ENCODE peak calls at places on chromosomes 2 and 18, in seven cellular contexts. L is pancreas; U is ACHN; M is chondrocyte; J is GDM1; Q is activated CD4-positive, alpha-beta memory T cell treated with anti-CD3 and anti-CD28 coated beads, Interleukin-2, amount 10 ng/mL, durations not matched to agents 7 days and 5 days; N is T-helper 2 cell. B is an unnamed sample.

GRCh38 chr2:20604957-20605381 is 45.9 kb downstream of the HS1BP3 start:
- DNase-seq in N (no peak), M (peak), L (no peak), J (no peak), Q (no peak), U (no peak), B (no peak)

GRCh38 chr2:168149431-168149830 is 98.0 kb downstream of the STK39 start:
- DNase-seq in J (no peak), U (no peak), M (no peak), L (no peak), N (no peak), Q (no peak), B (no peak)

GRCh38 chr18:48548404-48548771 is 9.6 kb downstream of the CTIF start:
- DNase-seq in Q (no peak), J (no peak), N (no peak), U (no peak), M (no peak), L (no peak), B (no peak)

GRCh38 chr2:74841663-74842062 is 7.7 kb downstream of the HK2 start:
- DNase-seq in M (no peak), J (no peak), Q (no peak), L (no peak), N (no peak), U (no peak), B (no peak)

GRCh38 chr2:241901018-241901380 is 31.5 kb downstream of the RTP5 start:
- DNase-seq in L (peak), Q (no peak), U (no peak), J (no peak), N (no peak), M (peak), B (no peak)

GRCh38 chr2:21443494-21444105 is 319.8 kb downstream of the TDRD15 start:
- DNase-seq in Q (no peak), M (no peak), L (no peak), N (no peak), U (no peak), J (no peak), B (no peak)

GRCh38 chr2:43041661-43042360 is 184.6 kb downstream of the ZFP36L2 start:
- DNase-seq in U (peak), Q (no peak), N (no peak), L (no peak), M (peak), J (peak), B (peak)

GRCh38 chr2:173991857-173992588 is 26.9 kb upstream of the SP3 start:
- DNase-seq in M (no peak), Q (no peak), J (no peak), N (no peak), L (no peak), U (no peak), B (no peak)

GRCh38 chr18:41753826-41754225 is 201.2 kb upstream of the PIK3C3 start:
- DNase-seq in Q (no peak), M (no peak), U (no peak), N (no peak), J (no peak), L (no peak), B (no peak)

GRCh38 chr18:12990662-12990976 is 543 bp upstream of the CEP192 start:
- DNase-seq in Q (no peak), N (no peak), M (no peak), L (no peak), J (no peak), U (no peak), B (no peak)